ENCODE peak calls at places on chromosomes 4 and X, in four cellular contexts. F, B, C and U are unnamed samples.

GRCh38 chrX:4263005-4263404 is 549.6 kb upstream of the PRKX start:
- DNase-seq in F (no peak), B (peak; percentile 2), C (no peak), U (peak; percentile 20)

GRCh38 chr4:146742416-146742815 is 103.7 kb downstream of the POU4F2 start:
- DNase-seq in F (no peak), B (no peak), C (no peak), U (no peak)

GRCh38 chr4:82713856-82714255 is 84.7 kb downstream of the SCD5 start:
- DNase-seq in B (peak; percentile 60), C (no peak), F (no peak), U (no peak)

GRCh38 chr4:145589923-145590702 is 29.1 kb upstream of the MMAA start:
- DNase-seq in C (no peak), B (peak; percentile 14), F (no peak), U (no peak)

GRCh38 chr4:47930971-47931804 is 16.8 kb upstream of the NFXL1 start:
- DNase-seq in B (peak; percentile 55), F (no peak), C (no peak), U (no peak)

GRCh38 chr4:123072060-123072459 is 149.7 kb upstream of the NUDT6 start:
- DNase-seq in F (no peak), B (no peak), C (no peak), U (no peak)

GRCh38 chr4:30208731-30209435 is 511.3 kb upstream of the PCDH7 start:
- DNase-seq in B (no peak), C (no peak), F (no peak), U (no peak)

GRCh38 chr4:127006509-127006908 is 626.2 kb upstream of the INTU start:
- DNase-seq in C (no peak), B (peak; percentile 6), F (no peak), U (no peak)

GRCh38 chr4:186553717-186554116 is 1.6 kb downstream of the MTNR1A start:
- DNase-seq in F (no peak), B (no peak), C (no peak), U (peak; percentile 33)

GRCh38 chr4:185865901-185866328 is 53.9 kb upstream of the SORBS2 start:
- DNase-seq in B (peak; percentile 43), F (no peak), C (no peak), U (no peak)

GRCh38 chr4:82797591-82798081 is 960 bp downstream of the SCD5 start:
- DNase-seq in B (peak; percentile 64), C (no peak), F (no peak), U (peak; percentile 61)

GRCh38 chr4:76200771-76201224 is 12.8 kb downstream of the SCARB2 start:
- DNase-seq in B (no peak), F (no peak), C (peak; percentile 41), U (no peak)

GRCh38 chr4:76197971-76198410 is 15.6 kb downstream of the SCARB2 start:
- DNase-seq in B (peak; percentile 77), F (no peak), C (peak; percentile 78), U (peak; percentile 45)

GRCh38 chr4:76199664-76200211 is 13.9 kb downstream of the SCARB2 start:
- DNase-seq in B (no peak), C (peak; percentile 97), F (peak; percentile 76), U (no peak)

GRCh38 chr4:76197001-76197743 is 16.5 kb downstream of the SCARB2 start:
- DNase-seq in B (peak; percentile 83), C (no peak), F (no peak), U (no peak)

DNA sequence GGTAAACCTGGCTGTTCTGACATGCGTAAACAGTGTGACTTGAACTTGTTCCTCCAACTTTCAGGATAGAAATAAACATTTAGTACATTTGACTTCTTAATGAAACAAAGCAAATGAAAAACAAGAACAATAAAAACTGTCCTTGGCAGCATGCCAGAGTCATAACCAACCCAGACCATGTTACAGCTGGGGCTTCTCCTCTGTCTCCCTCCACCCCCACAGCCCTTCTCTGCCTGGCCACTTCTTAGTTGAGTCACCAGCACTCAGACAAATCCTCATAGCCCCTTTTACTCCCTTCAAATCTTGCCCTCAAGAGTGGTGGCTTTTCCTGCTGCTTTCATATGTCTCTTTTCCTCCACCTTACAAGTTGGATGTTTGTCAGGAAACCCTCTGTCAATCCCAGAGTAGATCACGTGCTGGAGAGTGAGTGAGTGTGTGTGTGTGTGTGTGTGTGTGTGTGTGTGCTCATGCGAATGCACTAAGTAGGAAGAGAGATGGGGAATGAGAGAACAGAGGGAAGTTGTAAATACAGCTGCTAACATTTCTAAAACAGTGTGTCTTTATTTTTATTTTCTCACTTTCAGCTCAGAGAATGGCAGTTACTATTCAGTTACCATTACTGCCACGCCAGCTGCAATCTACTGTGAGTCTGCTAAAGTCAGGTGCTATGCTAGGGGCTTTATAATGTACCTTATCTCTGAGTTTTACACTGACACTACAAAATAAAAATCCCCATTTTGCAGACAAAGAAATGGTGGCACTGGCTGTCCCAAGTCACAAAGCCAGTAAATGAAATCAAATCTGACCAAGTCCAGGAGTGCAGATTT is 15.0 kb downstream of the SCARB2 start:
- DNase-seq in F (peak; percentile 20), C (peak; percentile 86), B (peak; percentile 87), U (peak; percentile 52)
- TF ChIP-seq EZH2phosphoT487 in F (no peak), C (no peak), B (no peak), U (no peak)

DNA sequence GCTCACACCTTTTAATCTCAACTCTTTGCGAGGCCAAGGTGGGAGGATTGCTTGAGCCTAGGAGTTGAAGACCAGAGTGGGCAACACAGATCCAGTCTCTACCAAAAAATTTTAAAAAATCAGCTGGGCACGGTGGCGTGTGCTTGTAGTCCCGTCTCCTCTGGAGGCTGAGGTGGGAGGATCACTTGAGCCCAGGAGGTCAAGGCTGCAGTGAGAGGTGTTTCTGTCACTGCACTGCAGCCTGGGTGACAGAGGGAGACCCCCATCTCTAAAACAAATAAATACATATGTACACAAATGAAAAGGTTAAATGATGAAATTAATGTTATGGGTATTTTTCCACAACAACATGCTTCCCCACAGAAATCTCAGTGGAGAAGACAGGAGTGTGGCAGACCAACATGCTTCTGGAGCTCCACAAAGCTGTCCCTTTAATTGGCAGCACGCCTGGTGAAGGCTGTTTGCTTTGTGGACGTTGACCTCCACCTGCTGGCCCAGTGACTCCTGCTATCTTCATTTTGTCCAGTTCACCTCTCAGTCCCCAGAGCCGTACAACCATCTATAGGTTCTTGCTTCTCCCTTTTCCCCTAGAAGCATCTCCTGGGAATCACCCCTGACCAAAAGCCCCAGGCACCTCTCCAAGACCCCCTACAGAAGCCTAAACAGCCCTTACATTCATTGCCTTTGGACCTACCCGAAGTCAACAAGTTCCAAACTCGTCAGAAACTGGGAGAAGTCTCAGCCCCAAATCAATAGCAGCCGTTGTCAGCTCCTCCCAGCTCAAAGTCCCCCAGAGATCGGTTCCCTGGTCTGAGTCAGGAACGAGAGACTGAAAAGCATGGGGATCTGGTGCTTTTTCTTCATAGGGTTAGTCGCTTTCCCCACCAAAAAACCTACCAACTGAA is 36.4 kb upstream of the CD99 start:
- DNase-seq in F (no peak), B (no peak), C (no peak), U (no peak)
- H3K4me2 ChIP-seq in F (no peak overlapping the region), B (no peak overlapping the region), C (no peak overlapping the region), U (no peak overlapping the region)

GRCh38 chr4:153151535-153152452 is 52.4 kb upstream of the TRIM2 start:
- DNase-seq in C (no peak), F (no peak), B (peak; percentile 45), U (peak; percentile 97)
- TF ChIP-seq EZH2phosphoT487 in C (no peak), F (no peak), B (no peak), U (no peak)

DNA sequence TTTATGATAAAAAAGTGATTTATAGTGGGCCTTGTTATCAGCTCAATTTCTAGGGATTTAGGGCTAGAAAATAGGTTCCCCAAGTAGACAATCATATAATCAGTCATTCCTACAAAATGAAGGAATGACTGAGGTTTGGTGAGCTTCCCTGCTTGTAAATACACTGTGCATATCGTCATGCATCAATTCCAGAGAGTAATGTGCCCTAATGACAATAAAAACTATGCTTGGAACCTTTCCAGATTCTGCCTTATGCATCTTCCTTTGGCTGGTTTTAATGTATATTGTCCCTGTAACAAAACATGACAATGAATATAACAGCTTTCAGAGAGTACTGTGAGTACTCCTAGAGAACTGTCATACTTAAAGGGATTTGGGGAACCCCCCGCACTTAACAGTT is 1310.9 kb downstream of the PCDH7 start:
- DNase-seq in F (no peak), C (no peak), B (no peak), U (no peak)
- H3K4me2 ChIP-seq in F (no peak overlapping the region), C (no peak overlapping the region), B (no peak overlapping the region), U (no peak overlapping the region)

GRCh38 chr4:137198791-137199190 is 333.5 kb downstream of the PCDH18 start:
- DNase-seq in C (no peak), F (no peak), B (no peak), U (no peak)
- TF ChIP-seq EZH2phosphoT487 in C (no peak), F (no peak), B (no peak), U (no peak)

DNA sequence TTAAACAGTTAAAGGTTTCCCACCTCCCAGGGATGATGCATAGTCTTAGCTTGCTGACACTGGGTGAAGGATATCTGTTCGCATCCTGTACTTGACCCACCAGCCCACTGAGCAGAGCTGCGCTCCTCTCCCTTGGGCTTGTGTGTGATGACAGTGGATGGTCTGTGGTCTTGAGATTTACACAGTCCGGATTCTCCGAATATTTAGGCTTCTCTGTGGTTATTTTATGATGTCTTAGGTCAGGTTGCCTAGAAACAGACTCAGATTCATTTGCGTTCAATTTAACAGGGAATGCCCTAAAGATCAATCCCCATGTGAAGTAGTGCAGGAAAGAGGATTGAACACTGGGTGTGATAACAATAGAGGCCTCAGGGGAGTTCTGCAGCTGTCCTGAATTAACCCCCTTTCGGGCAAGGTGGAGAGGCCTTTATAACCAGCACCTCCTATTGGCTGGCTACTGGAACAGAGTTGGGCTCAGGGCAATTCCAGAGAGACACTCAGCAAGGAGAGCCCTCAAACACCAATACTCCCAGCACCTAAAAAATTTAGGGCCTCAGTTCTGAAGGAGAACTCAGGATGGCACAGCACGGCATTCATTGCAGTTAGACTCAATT is 653.2 kb upstream of the GALNT7 start:
- DNase-seq in B (no peak), F (no peak), C (no peak), U (peak; percentile 72)
- H3K4me2 ChIP-seq in B (no peak overlapping the region), F (no peak overlapping the region), C (no peak overlapping the region), U (no peak overlapping the region)